ENCODE peak calls at places on chromosomes 5 and 9, in five cellular contexts. One of them, this sample, is unnamed.

GRCh38 chr9:111056554-111056953 is 18.3 kb upstream of the LPAR1 start:
- DNase-seq in H1: no peak
- DNase-seq in neuronal stem cell: no peak
- DNase-seq in IMR-90: peak
- DNase-seq in H9: no peak
- DNase-seq in this sample: no peak

GRCh38 chr9:25681270-25681669 is 3.0 kb upstream of the TUSC1 start:
- DNase-seq in neuronal stem cell: no peak
- DNase-seq in H9: no peak
- DNase-seq in H1: no peak
- DNase-seq in IMR-90: peak
- DNase-seq in this sample: no peak

GRCh38 chr5:38994329-38994927 is 79.8 kb downstream of the RICTOR start:
- DNase-seq in neuronal stem cell: peak
- DNase-seq in IMR-90: peak
- DNase-seq in H9: no peak
- DNase-seq in H1: no peak
- DNase-seq in this sample: peak

GRCh38 chr9:36813149-36813548 is 220.9 kb downstream of the PAX5 start:
- DNase-seq in H9: no peak
- DNase-seq in IMR-90: no peak
- DNase-seq in neuronal stem cell: no peak
- DNase-seq in H1: no peak
- DNase-seq in this sample: no peak

GRCh38 chr9:21559402-21560280 is 77.5 kb upstream of the IFNE start:
- DNase-seq in H1: peak
- DNase-seq in IMR-90: peak
- DNase-seq in neuronal stem cell: peak
- DNase-seq in H9: peak
- DNase-seq in this sample: peak

GRCh38 chr9:16385590-16386578 is 484.6 kb downstream of the BNC2 start:
- DNase-seq in H9: no peak
- DNase-seq in neuronal stem cell: no peak
- DNase-seq in IMR-90: peak
- DNase-seq in H1: no peak
- DNase-seq in this sample: no peak

GRCh38 chr9:107856633-107857032 is 367.1 kb upstream of the KLF4 start:
- DNase-seq in H1: no peak
- DNase-seq in H9: no peak
- DNase-seq in neuronal stem cell: no peak
- DNase-seq in IMR-90: no peak
- DNase-seq in this sample: peak

GRCh38 chr5:111782171-111782570 is 25.2 kb upstream of the NREP start:
- DNase-seq in H9: no peak
- DNase-seq in neuronal stem cell: no peak
- DNase-seq in H1: no peak
- DNase-seq in IMR-90: peak
- DNase-seq in this sample: no peak

GRCh38 chr9:128607642-128608350 is 48.9 kb downstream of the DYNC2I2 start:
- DNase-seq in H1: no peak
- DNase-seq in neuronal stem cell: no peak
- DNase-seq in IMR-90: peak
- DNase-seq in H9: no peak
- DNase-seq in this sample: no peak

GRCh38 chr5:150124596-150124995 is 31.0 kb downstream of the PDGFRB start:
- DNase-seq in IMR-90: no peak
- DNase-seq in neuronal stem cell: no peak
- DNase-seq in H1: no peak
- DNase-seq in H9: no peak
- DNase-seq in this sample: no peak

GRCh38 chr5:111214343-111214742 is 9.8 kb upstream of the CAMK4 start:
- DNase-seq in IMR-90: no peak
- DNase-seq in neuronal stem cell: no peak
- DNase-seq in H9: no peak
- DNase-seq in H1: no peak
- DNase-seq in this sample: no peak

GRCh38 chr5:98770158-98770910 is 3.1 kb upstream of the RGMB start:
- DNase-seq in neuronal stem cell: no peak
- DNase-seq in IMR-90: peak
- DNase-seq in H9: no peak
- DNase-seq in H1: no peak
- DNase-seq in this sample: peak

GRCh38 chr9:136667940-136668760 is 5.4 kb downstream of the EGFL7 start:
- DNase-seq in neuronal stem cell: no peak
- DNase-seq in IMR-90: no peak
- DNase-seq in H9: no peak
- DNase-seq in H1: no peak
- DNase-seq in this sample: no peak

DNA sequence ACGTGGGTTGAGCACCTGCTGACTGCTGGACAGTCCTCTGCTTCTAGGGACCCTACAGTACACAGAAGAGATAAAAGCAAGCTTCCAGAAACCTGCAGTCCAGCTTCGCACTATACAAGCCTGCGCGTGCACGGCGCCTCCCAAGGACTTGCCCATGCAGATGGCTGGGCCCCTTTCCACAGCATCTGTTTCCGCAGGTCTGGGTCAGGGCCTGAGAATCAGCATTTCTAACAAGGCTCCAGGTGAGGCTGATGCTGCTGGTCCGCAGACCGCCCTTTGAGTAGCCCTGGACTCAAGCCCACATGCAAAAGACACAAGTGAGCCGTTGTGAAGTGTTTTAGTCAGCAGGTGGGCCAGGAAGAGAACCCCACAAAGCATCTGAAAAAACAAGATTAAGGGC is 133.1 kb downstream of the HSD17B3 start:
- DNase-seq in IMR-90: no peak
- DNase-seq in neuronal stem cell: no peak
- DNase-seq in H1: no peak
- DNase-seq in H9: no peak
- DNase-seq in this sample: no peak
- H2BK120ac ChIP-seq in IMR-90: no peak
- H2BK120ac ChIP-seq in neuronal stem cell: no peak
- H2BK120ac ChIP-seq in H1: no peak
- H2BK120ac ChIP-seq in H9: no peak
- H2BK120ac ChIP-seq in this sample: no peak

DNA sequence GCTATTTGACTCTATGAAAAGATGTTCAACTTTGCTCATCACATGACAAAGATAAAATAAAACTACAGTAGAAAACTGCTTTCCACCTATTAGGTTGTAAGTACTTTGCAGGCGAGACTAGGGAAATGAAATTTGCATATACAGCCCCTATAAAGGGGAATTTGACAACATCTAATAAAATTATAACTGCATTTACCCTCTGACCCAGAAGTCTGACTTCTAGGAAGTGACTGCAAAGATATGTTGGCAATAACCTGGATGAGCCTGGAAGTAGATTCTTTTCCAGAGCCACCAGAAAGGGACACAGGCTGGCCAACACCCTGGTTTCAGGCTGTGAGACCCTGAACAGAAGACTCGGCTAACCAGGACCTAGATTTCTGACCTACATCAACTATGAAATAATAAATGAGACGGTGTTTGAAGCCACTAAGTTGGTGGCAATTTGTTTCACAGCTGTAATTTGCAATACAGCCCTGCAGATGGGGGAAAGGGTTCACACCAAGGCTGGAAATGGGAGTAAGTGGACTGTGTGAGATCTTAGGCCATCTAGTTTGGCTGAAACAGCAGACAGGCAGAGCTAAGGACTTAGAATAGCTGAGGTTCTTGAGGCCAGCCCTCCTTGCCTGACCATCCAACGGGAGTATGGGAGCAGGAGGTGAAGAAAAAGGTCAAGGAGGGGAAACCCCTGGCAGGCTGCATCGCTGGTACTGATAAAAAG is 106.6 kb downstream of the SIL1 start:
- DNase-seq in H1: no peak
- DNase-seq in IMR-90: no peak
- DNase-seq in H9: no peak
- DNase-seq in neuronal stem cell: no peak
- DNase-seq in this sample: peak
- H3K4me2 ChIP-seq in H1: no peak
- H3K4me2 ChIP-seq in IMR-90: no peak
- H3K4me2 ChIP-seq in H9: no peak
- H3K4me2 ChIP-seq in neuronal stem cell: no peak
- H3K4me2 ChIP-seq in this sample: no peak

DNA sequence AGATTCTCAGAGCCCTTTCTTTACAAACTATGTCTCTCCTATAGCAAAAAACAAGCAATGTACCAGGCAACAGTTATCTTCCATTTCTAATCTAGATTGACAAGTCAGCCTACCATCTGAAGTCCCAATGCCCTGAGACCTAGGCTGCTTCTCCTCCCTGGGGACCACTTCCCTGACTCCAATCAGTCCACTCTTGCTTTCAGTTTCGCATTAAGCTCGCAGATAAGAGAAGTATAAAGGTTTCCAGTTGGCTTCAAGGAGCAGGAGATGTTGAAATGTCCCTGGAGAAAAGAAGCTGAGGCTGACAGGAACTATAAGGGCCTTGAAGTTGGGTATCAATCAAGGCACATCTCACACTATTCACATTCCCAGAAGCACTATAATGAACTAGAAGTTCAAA is 32.3 kb downstream of the ERP44 start:
- DNase-seq in IMR-90: peak
- DNase-seq in neuronal stem cell: no peak
- DNase-seq in H9: no peak
- DNase-seq in H1: no peak
- DNase-seq in this sample: peak
- H2BK5ac ChIP-seq in IMR-90: peak
- H2BK5ac ChIP-seq in neuronal stem cell: no peak
- H2BK5ac ChIP-seq in H9: no peak
- H2BK5ac ChIP-seq in H1: no peak
- H2BK5ac ChIP-seq in this sample: no peak

GRCh38 chr5:2505217-2505616 is 246.3 kb downstream of the IRX2 start:
- DNase-seq in H1: no peak
- DNase-seq in H9: peak
- DNase-seq in neuronal stem cell: no peak
- DNase-seq in IMR-90: no peak
- DNase-seq in this sample: no peak

GRCh38 chr5:2508514-2508913 is 243.0 kb downstream of the IRX2 start:
- DNase-seq in H1: no peak
- DNase-seq in H9: no peak
- DNase-seq in IMR-90: no peak
- DNase-seq in neuronal stem cell: no peak
- DNase-seq in this sample: no peak

GRCh38 chr5:2509527-2509926 is 241.9 kb downstream of the IRX2 start:
- DNase-seq in H1: no peak
- DNase-seq in IMR-90: no peak
- DNase-seq in H9: no peak
- DNase-seq in neuronal stem cell: no peak
- DNase-seq in this sample: no peak

GRCh38 chr5:2507611-2508010 is 243.9 kb downstream of the IRX2 start:
- DNase-seq in H1: no peak
- DNase-seq in IMR-90: no peak
- DNase-seq in neuronal stem cell: no peak
- DNase-seq in H9: no peak
- DNase-seq in this sample: no peak

GRCh38 chr5:2506603-2507002 is 244.9 kb downstream of the IRX2 start:
- DNase-seq in H1: no peak
- DNase-seq in H9: no peak
- DNase-seq in neuronal stem cell: no peak
- DNase-seq in IMR-90: no peak
- DNase-seq in this sample: no peak
- H2BK120ac ChIP-seq in H1: no peak
- H2BK120ac ChIP-seq in H9: no peak
- H2BK120ac ChIP-seq in neuronal stem cell: no peak
- H2BK120ac ChIP-seq in IMR-90: no peak
- H2BK120ac ChIP-seq in this sample: no peak

GRCh38 chr5:79514391-79515105 is 614 bp upstream of the HOMER1 start:
- DNase-seq in H1: peak
- DNase-seq in H9: peak
- DNase-seq in neuronal stem cell: peak
- DNase-seq in IMR-90: peak
- DNase-seq in this sample: peak

GRCh38 chr5:79511945-79512493 is 1.9 kb downstream of the HOMER1 start:
- DNase-seq in H9: no peak
- DNase-seq in H1: no peak
- DNase-seq in IMR-90: no peak
- DNase-seq in neuronal stem cell: no peak
- DNase-seq in this sample: no peak

GRCh38 chr5:79513519-79514390 is at the start of gene HOMER1:
- DNase-seq in H1: peak
- DNase-seq in H9: peak
- DNase-seq in neuronal stem cell: peak
- DNase-seq in IMR-90: peak
- DNase-seq in this sample: peak

GRCh38 chr5:79510638-79511037 is 3.3 kb downstream of the HOMER1 start:
- DNase-seq in H9: no peak
- DNase-seq in H1: no peak
- DNase-seq in IMR-90: no peak
- DNase-seq in neuronal stem cell: no peak
- DNase-seq in this sample: no peak

GRCh38 chr5:79512692-79513518 is 1.0 kb downstream of the HOMER1 start:
- DNase-seq in IMR-90: peak
- DNase-seq in H9: peak
- DNase-seq in H1: no peak
- DNase-seq in neuronal stem cell: peak
- DNase-seq in this sample: peak
- H3K4me2 ChIP-seq in IMR-90: peak
- H3K4me2 ChIP-seq in H9: peak
- H3K4me2 ChIP-seq in H1: peak
- H3K4me2 ChIP-seq in neuronal stem cell: peak
- H3K4me2 ChIP-seq in this sample: peak

DNA sequence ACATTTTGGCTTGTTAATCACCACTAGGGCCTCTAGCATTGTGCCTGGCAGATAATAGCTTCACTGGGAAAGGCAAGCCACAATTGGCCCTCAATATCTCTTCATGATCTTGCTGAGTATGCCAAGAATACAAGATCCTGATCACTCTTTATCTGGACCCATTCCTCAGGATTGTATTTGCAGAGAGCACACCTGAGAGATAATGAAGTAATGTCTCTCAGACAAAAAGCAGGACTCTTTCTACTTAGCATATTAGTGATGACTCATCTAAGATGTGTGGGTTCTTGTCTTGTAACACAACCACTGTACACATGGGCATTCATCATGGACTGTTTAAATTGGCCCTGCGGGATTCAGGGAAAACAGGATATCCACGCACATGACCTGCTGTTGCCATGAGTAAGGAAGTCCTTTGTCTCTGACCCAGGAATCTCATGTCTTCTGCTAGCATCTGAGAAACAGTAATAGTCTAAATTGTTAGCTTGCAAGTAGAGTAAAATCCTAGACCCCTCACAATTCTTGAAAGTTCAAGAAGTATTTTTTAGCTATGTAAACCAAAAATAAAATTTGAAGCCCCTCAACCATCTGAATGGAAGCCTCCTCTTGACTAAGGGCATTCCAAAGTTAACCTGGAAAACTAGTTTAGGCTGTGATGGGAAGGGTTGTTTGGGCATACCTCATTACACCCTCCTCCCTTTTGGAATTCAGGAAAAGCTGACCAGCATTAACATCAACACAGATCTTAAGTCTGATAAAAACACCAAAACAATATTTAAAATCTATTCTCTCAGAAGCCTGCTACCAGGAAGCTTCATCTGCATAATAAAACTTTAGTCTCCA is 28.0 kb upstream of the NFIL3 start:
- DNase-seq in neuronal stem cell: no peak
- DNase-seq in H9: no peak
- DNase-seq in H1: no peak
- DNase-seq in IMR-90: peak
- DNase-seq in this sample: peak
- H2BK5ac ChIP-seq in neuronal stem cell: no peak
- H2BK5ac ChIP-seq in H9: no peak
- H2BK5ac ChIP-seq in H1: no peak
- H2BK5ac ChIP-seq in IMR-90: no peak
- H2BK5ac ChIP-seq in this sample: no peak

This sample was measured in mesendoderm.